ENCODE peak calls at places on chromosomes 5 and 9, in seven cellular contexts. S, N, I, U, M, D and A are unnamed samples. For H3K36me3, the result is how much of the 10 kb centered on the place peaks cover.

GRCh38 chr5:144201578-144201977 is 30.9 kb downstream of the KCTD16 start:
- DNase-seq in M (no peak), N (no peak), I (no peak), U (no peak), S (no peak), D (no peak), A (no peak)

GRCh38 chr9:21001581-21001980 is 29.9 kb downstream of the HACD4 start:
- DNase-seq in I (no peak), D (no peak), S (no peak), N (no peak), M (no peak), U (no peak), A (no peak)

GRCh38 chr5:72598461-72599433 is 91.5 kb upstream of the ZNF366 start:
- DNase-seq in I (no peak), M (peak), D (peak), S (no peak), N (peak), U (no peak), A (no peak)

GRCh38 chr5:2737273-2738155 is 14.0 kb downstream of the IRX2 start:
- DNase-seq in N (no peak), U (peak), I (no peak), D (no peak), M (no peak), S (no peak), A (no peak)

GRCh38 chr9:98228392-98229089 is 26.9 kb downstream of the TBC1D2 start:
- DNase-seq in D (no peak), U (peak), M (no peak), I (no peak), S (no peak), N (no peak), A (no peak)

GRCh38 chr5:172697123-172698121 is 56.4 kb downstream of the NEURL1B start:
- DNase-seq in I (peak), N (peak), U (peak), M (peak), D (peak), S (peak), A (peak)

GRCh38 chr9:84953797-84954695 is 284.5 kb downstream of the NTRK2 start:
- DNase-seq in M (peak), N (peak), D (peak), U (peak), S (peak), I (peak), A (no peak)

GRCh38 chr5:14115323-14115895 is 27.7 kb upstream of the TRIO start:
- DNase-seq in S (no peak), D (no peak), I (no peak), U (no peak), M (no peak), N (no peak), A (no peak)

GRCh38 chr5:19855929-19856328 is 132.1 kb downstream of the CDH18 start:
- DNase-seq in I (no peak), N (no peak), U (no peak), M (peak), D (no peak), S (no peak), A (no peak)

GRCh38 chr9:104142799-104143553 is 48.9 kb downstream of the SMC2 start:
- DNase-seq in M (no peak), U (no peak), D (no peak), S (no peak), N (no peak), I (no peak), A (no peak)

GRCh38 chr9:13960011-13960765 is 353.8 kb downstream of the NFIB start:
- DNase-seq in M (no peak), I (no peak), D (no peak), S (peak), U (no peak), N (no peak), A (no peak)

GRCh38 chr5:144511581-144512072 is 341.0 kb downstream of the KCTD16 start:
- DNase-seq in N (no peak), S (no peak), U (no peak), M (no peak), D (no peak), I (no peak), A (no peak)

GRCh38 chr5:178991190-178992145 is 3.7 kb downstream of the GRM6 start:
- DNase-seq in N (no peak), D (no peak), U (no peak), I (no peak), M (no peak), S (no peak), A (no peak)

GRCh38 chr9:124830593-124830992 is 22.7 kb upstream of the WDR38 start:
- DNase-seq in S (no peak), D (no peak), N (no peak), I (no peak), M (no peak), U (no peak), A (no peak)

GRCh38 chr5:87300744-87301143 is 33.1 kb downstream of the RASA1 start:
- DNase-seq in M (peak), U (no peak), N (peak), S (no peak), D (peak), I (no peak), A (no peak)

GRCh38 chr5:154541553-154541952 is 63.5 kb upstream of the HAND1 start:
- DNase-seq in D (no peak), I (no peak), U (no peak), M (no peak), N (peak), S (no peak), A (no peak)

GRCh38 chr9:120043448-120043847 is 536.5 kb downstream of the CDK5RAP2 start:
- DNase-seq in U (no peak), D (peak), N (no peak), M (no peak), S (no peak), I (no peak), A (no peak)

GRCh38 chr5:5350101-5350500 is 72.4 kb upstream of the ICE1 start:
- DNase-seq in S (no peak), U (no peak), I (no peak), D (no peak), M (no peak), N (peak), A (no peak)

GRCh38 chr9:96122756-96123155 is 179.2 kb downstream of the HSD17B3 start:
- DNase-seq in U (no peak), M (peak), D (no peak), I (no peak), S (no peak), N (no peak), A (no peak)

GRCh38 chr5:132102101-132102701 is 28.6 kb downstream of the CSF2 start:
- DNase-seq in M (no peak), N (peak), U (no peak), I (no peak), S (no peak), D (peak), A (no peak)

GRCh38 chr5:12274236-12274635 is 370.0 kb upstream of the CTNND2 start:
- DNase-seq in D (no peak), I (no peak), U (no peak), N (peak), S (no peak), M (no peak), A (no peak)

GRCh38 chr5:1080414-1080813 is 31.4 kb downstream of the SLC12A7 start:
- DNase-seq in N (no peak), I (no peak), S (no peak), M (no peak), U (no peak), D (no peak), A (no peak)

GRCh38 chr5:24747327-24747726 is 102.5 kb upstream of the CDH10 start:
- DNase-seq in M (no peak), U (no peak), N (no peak), S (no peak), I (no peak), D (no peak), A (no peak)

GRCh38 chr9:135822383-135822755 is 85.0 kb downstream of the CAMSAP1 start:
- DNase-seq in D (no peak), U (no peak), S (no peak), M (no peak), N (no peak), I (no peak), A (no peak)
- H3K36me3 ChIP-seq in D (under half), U (half or more), S (under half), M (under half), N (under half), I (under half), A (under half)

GRCh38 chr5:103867857-103868598 is 305.4 kb upstream of the NUDT12 start:
- DNase-seq in I (no peak), U (no peak), N (peak), D (peak), S (no peak), M (no peak), A (no peak)
- TF ChIP-seq CTCF in I (no peak), U (no peak), N (no peak), D (no peak), S (no peak), M (no peak), A (no peak)

DNA sequence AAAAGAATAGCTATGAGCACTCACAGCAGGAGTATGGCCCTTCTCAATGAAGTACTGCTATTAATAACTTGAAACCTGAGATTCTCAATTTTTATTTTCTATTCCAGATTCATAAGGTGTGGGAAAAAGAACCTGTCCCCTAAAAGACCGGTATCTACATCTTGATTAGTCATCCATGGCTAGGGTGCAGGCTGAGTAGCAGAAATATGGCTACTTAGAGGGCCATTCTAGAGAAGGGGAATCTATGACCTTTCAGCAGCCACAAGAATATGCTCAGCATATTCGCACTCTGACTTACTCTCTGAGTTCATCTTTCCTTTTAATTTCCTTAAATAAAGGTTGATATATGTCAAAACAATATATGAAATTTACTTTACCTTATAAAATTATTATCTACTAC is 27.7 kb downstream of the WDR36 start:
- DNase-seq in N (no peak), S (no peak), U (no peak), I (no peak), D (no peak), M (no peak), A (no peak)
- H3K36me3 ChIP-seq in N (half or more), S (under half), U (under half), I (under half), D (under half), M (under half), A (half or more)

DNA sequence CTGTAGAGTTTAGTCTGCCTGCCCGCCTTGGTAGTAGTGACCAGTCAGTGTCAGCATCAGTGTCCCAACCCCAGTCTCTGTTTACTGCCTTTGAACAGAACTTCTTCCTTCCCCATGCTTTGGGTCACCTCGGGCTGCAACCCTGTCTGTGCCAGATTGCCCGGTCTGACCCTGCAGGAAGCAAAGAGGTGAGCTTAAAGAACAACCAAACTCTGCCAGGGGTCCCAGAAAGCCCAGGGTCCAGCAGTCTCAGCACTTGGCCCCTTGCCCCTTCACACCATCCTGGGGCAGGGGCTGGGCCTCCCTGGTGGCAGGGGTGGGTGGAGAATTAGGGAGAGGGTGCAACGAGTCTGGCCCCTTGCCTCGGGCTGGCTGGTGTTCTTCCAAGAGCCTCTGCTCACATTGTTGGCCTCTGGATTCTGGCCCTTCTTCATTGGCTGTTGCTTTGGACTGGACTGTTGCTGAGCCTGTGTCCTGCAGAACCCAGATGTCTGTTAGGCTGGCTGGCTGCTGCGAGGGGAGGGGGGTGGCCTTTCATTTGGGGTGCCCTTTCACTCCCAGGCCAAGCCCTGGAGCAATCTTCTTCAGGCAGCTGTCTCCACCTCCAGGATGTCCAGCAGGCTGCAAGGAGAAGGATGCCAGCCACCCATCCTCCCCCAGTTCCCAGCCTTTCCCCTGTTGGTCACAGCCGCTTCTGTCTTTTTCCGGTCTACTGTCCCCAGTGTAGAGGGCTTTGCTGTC is 51.2 kb downstream of the SAR1B start:
- DNase-seq in I (peak), D (no peak), N (no peak), U (peak), S (peak), M (no peak), A (no peak)
- TF ChIP-seq CTCF in I (no peak), D (no peak), N (no peak), U (no peak), S (no peak), M (no peak), A (no peak)

DNA sequence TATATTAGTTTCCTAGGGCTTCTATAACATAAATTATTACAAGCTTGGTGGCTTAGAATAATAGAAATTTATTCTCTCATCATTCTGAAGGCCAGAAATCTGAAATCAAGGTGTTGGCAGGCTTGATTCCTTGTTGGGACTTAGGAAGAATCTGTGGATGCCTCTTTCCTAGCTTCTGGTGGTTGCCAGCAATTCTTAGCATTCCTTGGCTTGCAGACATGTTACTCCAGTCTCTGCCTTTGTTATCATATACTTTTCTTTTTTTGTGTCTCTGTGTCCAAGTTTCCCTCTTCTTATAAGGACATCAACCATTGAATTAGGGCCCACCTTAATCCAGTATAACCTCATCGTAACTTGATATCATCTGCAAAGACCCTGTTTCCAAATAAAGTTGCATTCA is 31.4 kb downstream of the CTNNA1 start:
- DNase-seq in N (no peak), S (no peak), U (no peak), I (no peak), D (no peak), M (no peak), A (no peak)
- H3K36me3 ChIP-seq in N (under half), S (under half), U (under half), I (under half), D (under half), M (under half), A (half or more)

DNA sequence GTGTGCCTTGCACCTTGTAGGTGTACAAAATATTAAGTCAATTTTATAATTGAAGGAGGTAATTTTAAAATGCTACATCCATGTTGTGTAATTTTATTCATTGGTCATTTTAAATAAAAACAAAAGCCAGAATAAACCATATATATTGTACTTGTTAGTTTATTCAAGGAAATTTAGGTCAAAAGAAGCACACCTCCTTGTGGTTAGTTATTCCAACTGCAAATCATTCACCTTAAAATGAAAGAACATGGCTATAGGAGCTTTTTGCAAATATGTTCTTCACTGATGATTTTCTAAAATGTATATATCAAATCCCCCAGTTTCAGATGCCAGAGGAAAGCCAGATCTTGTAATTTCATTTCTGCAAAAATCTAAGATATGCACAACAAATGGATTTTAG is 5.4 kb upstream of the MOCS2 start:
- DNase-seq in M (peak), D (peak), S (no peak), I (no peak), N (peak), U (no peak), A (no peak)
- TF ChIP-seq CTCF in M (no peak), D (peak), S (no peak), I (no peak), N (peak), U (no peak), A (no peak)

DNA sequence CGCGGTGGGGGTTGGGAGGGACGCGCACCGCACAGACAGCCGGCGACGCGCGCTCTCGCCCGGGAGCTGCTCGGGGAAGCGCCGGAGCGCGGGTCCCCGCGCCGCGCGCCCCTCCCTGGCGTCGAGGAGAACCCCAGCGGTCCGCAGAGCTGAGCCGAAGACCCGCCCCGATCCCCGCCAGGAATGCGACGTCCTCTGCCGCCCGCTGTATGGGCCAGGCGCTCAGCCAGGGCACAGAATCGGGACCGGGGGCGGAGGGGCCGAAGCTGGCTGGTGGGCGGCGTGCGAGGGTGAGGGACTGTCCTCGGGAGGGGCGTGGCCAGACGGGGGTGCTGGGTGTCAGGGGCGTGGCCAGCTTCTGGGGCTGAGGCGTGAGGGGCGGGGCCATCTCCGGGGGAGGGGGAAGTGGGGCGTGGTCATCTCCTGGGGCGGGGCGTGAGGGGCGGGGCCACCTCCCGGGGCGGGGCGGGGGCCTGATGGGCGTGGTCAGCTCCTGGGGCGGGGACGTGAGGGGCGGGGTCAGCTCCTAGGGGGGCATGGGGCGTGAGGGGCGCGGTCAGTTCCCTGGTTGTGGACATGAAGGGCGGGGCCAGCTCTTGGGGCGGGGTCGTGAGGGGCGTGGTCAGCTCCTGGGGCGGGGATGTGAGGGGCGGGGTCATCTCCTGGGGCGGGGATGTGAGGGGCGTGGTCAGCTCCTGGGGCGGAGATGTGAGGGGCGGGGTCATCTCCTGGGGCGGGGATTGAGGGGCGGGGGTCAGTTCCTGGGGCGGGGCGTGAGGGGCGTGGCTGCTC is 965 bp downstream of the PTGDS start:
- DNase-seq in M (peak), S (peak), I (peak), U (no peak), N (peak), D (no peak), A (no peak)
- H3K36me3 ChIP-seq in M (under half), S (under half), I (under half), U (under half), N (under half), D (under half), A (under half)

GRCh38 chr5:35659556-35659955 is 41.9 kb downstream of the SPEF2 start:
- DNase-seq in I (no peak), S (no peak), M (no peak), D (no peak), U (no peak), N (no peak), A (no peak)

GRCh38 chr5:35656721-35657120 is 39.1 kb downstream of the SPEF2 start:
- DNase-seq in U (no peak), S (no peak), I (no peak), N (no peak), D (no peak), M (no peak), A (no peak)

GRCh38 chr5:35660451-35660850 is 42.8 kb downstream of the SPEF2 start:
- DNase-seq in S (no peak), U (no peak), I (no peak), M (no peak), D (no peak), N (no peak), A (no peak)

GRCh38 chr5:35657877-35658276 is 40.2 kb downstream of the SPEF2 start:
- DNase-seq in S (no peak), D (no peak), I (no peak), M (no peak), N (no peak), U (no peak), A (no peak)
- TF ChIP-seq CTCF in S (no peak), D (no peak), I (no peak), M (no peak), N (no peak), U (no peak), A (no peak)